ENCODE peak calls at places on chromosome 2, in four cellular contexts. I is uterus, L is caudate nucleus, N is coronary artery. D is an unnamed sample.

GRCh38 chr2:162333968-162334367 is 10.0 kb upstream of the GCA start:
- DNase-seq in I (no peak), L (no peak), N (no peak), D (no peak)

GRCh38 chr2:85308951-85309555 is 18.7 kb downstream of the TGOLN2 start:
- DNase-seq in I (peak), L (no peak), N (no peak), D (peak)

GRCh38 chr2:199814084-199814844 is 36.7 kb downstream of the FTCDNL1 start:
- DNase-seq in I (no peak), L (no peak), N (no peak), D (no peak)

GRCh38 chr2:210009896-210010295 is 7.5 kb downstream of the RPE start:
- DNase-seq in I (no peak), L (no peak), N (no peak), D (no peak)

GRCh38 chr2:105032476-105032875 is 5.4 kb upstream of the MRPS9 start:
- DNase-seq in I (no peak), L (no peak), N (no peak), D (no peak)

GRCh38 chr2:140359056-140359771 is 1579.0 kb upstream of the NXPH2 start:
- DNase-seq in I (no peak), L (no peak), N (no peak), D (no peak)

GRCh38 chr2:71238089-71238488 is 11.2 kb upstream of the PAIP2B start:
- DNase-seq in I (no peak), L (no peak), N (no peak), D (no peak)

GRCh38 chr2:135052997-135053474 is 944 bp downstream of the RAB3GAP1 start:
- DNase-seq in I (no peak), L (no peak), N (no peak), D (no peak)

GRCh38 chr2:57490746-57491145 is 555.9 kb upstream of the VRK2 start:
- DNase-seq in I (no peak), L (no peak), N (no peak), D (no peak)

GRCh38 chr2:145095641-145096435 is 575.9 kb upstream of the ZEB2 start:
- DNase-seq in I (no peak), L (no peak), N (no peak), D (no peak)

GRCh38 chr2:102065675-102066252 is 74.0 kb downstream of the IL1R2 start:
- DNase-seq in I (peak), L (no peak), N (no peak), D (no peak)

GRCh38 chr2:39469807-39470206 is 32.7 kb upstream of the MAP4K3 start:
- DNase-seq in I (no peak), L (no peak), N (no peak), D (no peak)

GRCh38 chr2:182043861-182044260 is 58.2 kb downstream of the PPP1R1C start:
- DNase-seq in I (no peak), L (no peak), N (no peak), D (no peak)

GRCh38 chr2:128291161-128291843 is 27.4 kb downstream of the HS6ST1 start:
- DNase-seq in I (no peak), L (no peak), N (no peak), D (no peak)

GRCh38 chr2:53460347-53460746 is 307.3 kb upstream of the CHAC2 start:
- DNase-seq in I (no peak), L (no peak), N (no peak), D (peak)

GRCh38 chr2:109638807-109639206 is 24.6 kb downstream of the SOWAHC start:
- DNase-seq in I (no peak), L (no peak), N (no peak), D (no peak)

GRCh38 chr2:57720728-57721627 is 325.6 kb upstream of the VRK2 start:
- DNase-seq in I (no peak), L (no peak), N (no peak), D (peak)

GRCh38 chr2:235934059-235934896 is 233.9 kb downstream of the GBX2 start:
- DNase-seq in I (no peak), L (no peak), N (peak), D (no peak)

GRCh38 chr2:150806336-150806735 is 318.9 kb upstream of the RND3 start:
- DNase-seq in I (no peak), L (no peak), N (no peak), D (no peak)

GRCh38 chr2:61017556-61018318 is at the start of the genes PEX13 and PUS10:
- DNase-seq in I (peak), L (peak), N (peak), D (peak)

GRCh38 chr2:30072250-30072842 is 74.5 kb upstream of the YPEL5 start:
- DNase-seq in I (peak), L (no peak), N (peak), D (peak)

GRCh38 chr2:199602271-199602895 is 144.6 kb upstream of the SATB2 start:
- DNase-seq in I (no peak), L (no peak), N (no peak), D (no peak)

GRCh38 chr2:159265171-159265576 is 21.3 kb downstream of the WDSUB1 start:
- DNase-seq in I (no peak), L (no peak), N (no peak), D (no peak)

GRCh38 chr2:30716117-30716900 is 90.9 kb downstream of the CAPN13 start:
- DNase-seq in I (no peak), L (no peak), N (peak), D (no peak)

GRCh38 chr2:212249451-212249850 is 289.2 kb downstream of the ERBB4 start:
- DNase-seq in I (no peak), L (no peak), N (no peak), D (no peak)

GRCh38 chr2:202002381-202002780 is 31.3 kb upstream of the FZD7 start:
- DNase-seq in I (no peak), L (no peak), N (no peak), D (no peak)

GRCh38 chr2:45031028-45031427 is 21.8 kb upstream of the SIX2 start:
- DNase-seq in I (no peak), L (no peak), N (no peak), D (no peak)

GRCh38 chr2:70258532-70258875 is 567 bp downstream of the PCYOX1 start:
- DNase-seq in I (peak), L (no peak), N (peak), D (no peak)

GRCh38 chr2:69993048-69993565 is 31.7 kb upstream of the ASPRV1 start:
- DNase-seq in I (no peak), L (no peak), N (peak), D (no peak)

GRCh38 chr2:178256382-178257053 is 62.2 kb downstream of the OSBPL6 start:
- DNase-seq in I (no peak), L (no peak), N (no peak), D (no peak)

GRCh38 chr2:156157670-156158069 is 174.9 kb downstream of the NR4A2 start:
- DNase-seq in I (no peak), L (no peak), N (no peak), D (no peak)

GRCh38 chr2:88933980-88934379 is 242.5 kb downstream of the RPIA start:
- DNase-seq in I (no peak), L (no peak), N (no peak), D (no peak)

GRCh38 chr2:229230215-229230614 is 40.9 kb downstream of the PID1 start:
- DNase-seq in I (no peak), L (no peak), N (no peak), D (no peak)

GRCh38 chr2:181185948-181186347 is 205.5 kb downstream of the UBE2E3 start:
- DNase-seq in I (no peak), L (no peak), N (no peak), D (no peak)

GRCh38 chr2:110114801-110115200 is 821 bp downstream of the MALL start:
- DNase-seq in I (no peak), L (no peak), N (no peak), D (no peak)

GRCh38 chr2:43220229-43220981 is 6.0 kb downstream of the ZFP36L2 start:
- DNase-seq in I (no peak), L (no peak), N (no peak), D (no peak)

GRCh38 chr2:46873632-46874068 is 42.0 kb downstream of the MCFD2 start:
- DNase-seq in I (peak), L (no peak), N (no peak), D (no peak)

GRCh38 chr2:216015722-216016464 is 2.5 kb upstream of the MREG start:
- DNase-seq in I (no peak), L (no peak), N (no peak), D (no peak)

GRCh38 chr2:168787782-168788376 is 14.6 kb upstream of the NOSTRIN start:
- DNase-seq in I (no peak), L (no peak), N (no peak), D (no peak)
- H3K27ac ChIP-seq in I (no peak), L (no peak), N (no peak), D (no peak)

DNA sequence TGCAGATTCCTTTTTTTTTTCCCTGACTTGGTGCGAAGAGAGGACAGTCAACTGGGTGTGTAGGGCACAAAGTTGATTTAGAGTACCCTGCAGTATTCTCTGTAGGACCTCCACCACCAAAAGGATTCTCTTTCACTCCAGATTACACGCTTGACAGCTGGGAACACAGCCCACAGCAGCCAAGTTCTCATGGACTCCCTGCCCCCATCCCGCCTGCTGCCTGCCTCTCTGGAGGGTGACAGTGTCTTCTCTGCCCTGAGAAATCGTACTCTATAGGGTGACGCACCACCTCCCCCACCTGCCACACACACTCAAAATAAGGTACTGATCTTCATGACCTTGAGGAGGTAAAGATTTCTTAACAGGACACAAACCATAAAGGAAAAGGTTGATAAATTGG is 26.6 kb upstream of the IHH start:
- DNase-seq in I (no peak), L (no peak), N (no peak), D (no peak)
- H3K27ac ChIP-seq in I (no peak), L (no peak), N (no peak), D (no peak)

DNA sequence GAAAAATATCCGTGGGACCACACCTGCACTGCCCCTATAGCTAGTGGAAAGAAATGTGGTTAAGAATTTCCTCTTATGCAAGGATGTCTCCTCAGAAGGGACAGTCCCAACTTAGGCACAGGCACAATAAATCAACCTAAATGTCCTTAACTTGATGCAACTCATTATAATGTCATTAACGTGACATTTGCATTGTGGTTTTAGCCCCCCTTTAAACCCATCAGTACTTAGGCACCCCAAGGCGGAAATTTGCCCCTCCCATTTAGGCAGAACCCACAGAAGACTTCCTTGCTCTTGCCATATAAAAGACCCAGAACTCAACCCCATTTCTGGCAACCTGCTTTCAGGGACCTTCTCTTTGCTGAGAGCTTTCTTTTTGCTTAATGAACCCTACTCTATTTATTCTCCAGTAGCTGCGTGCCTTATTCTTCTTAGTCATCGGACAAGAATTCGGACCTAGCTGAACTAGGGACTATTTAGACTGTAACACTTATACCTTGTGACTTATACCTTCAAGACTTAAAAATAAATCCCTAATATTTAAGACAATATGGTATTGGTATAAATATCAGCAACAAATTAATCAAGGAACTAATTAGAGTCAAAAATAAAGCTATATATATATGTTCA is 1281.6 kb upstream of the TMEFF2 start:
- DNase-seq in I (no peak), L (no peak), N (no peak), D (no peak)
- H3K27ac ChIP-seq in I (no peak), L (no peak), N (no peak), D (no peak)

DNA sequence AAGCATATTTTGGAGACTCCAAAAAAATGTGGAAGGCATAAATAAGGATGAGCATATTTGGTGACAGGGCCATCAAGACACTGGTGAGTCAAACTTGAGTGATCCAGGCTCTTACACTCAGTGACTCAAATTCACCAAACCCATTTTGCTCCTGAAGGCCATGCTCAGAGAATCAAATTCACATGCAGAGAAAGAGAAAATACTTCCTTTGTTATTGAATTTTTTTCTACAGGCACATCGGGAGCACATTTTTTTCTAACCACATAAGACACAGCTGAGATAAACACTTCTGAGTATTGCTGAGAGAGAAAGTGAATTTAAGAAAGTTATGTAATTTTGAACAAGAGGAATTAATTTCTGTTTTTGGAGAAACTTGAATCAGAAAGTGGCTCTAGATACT is 152.0 kb downstream of the KCNE4 start:
- DNase-seq in I (no peak), L (no peak), N (no peak), D (no peak)
- H3K27ac ChIP-seq in I (peak), L (no peak), N (no peak), D (no peak)

GRCh38 chr2:3662239-3662638 is 4.2 kb downstream of the ALLC start:
- DNase-seq in I (no peak), L (no peak), N (peak), D (no peak)
- H3K27ac ChIP-seq in I (no peak), L (no peak), N (no peak), D (no peak)

DNA sequence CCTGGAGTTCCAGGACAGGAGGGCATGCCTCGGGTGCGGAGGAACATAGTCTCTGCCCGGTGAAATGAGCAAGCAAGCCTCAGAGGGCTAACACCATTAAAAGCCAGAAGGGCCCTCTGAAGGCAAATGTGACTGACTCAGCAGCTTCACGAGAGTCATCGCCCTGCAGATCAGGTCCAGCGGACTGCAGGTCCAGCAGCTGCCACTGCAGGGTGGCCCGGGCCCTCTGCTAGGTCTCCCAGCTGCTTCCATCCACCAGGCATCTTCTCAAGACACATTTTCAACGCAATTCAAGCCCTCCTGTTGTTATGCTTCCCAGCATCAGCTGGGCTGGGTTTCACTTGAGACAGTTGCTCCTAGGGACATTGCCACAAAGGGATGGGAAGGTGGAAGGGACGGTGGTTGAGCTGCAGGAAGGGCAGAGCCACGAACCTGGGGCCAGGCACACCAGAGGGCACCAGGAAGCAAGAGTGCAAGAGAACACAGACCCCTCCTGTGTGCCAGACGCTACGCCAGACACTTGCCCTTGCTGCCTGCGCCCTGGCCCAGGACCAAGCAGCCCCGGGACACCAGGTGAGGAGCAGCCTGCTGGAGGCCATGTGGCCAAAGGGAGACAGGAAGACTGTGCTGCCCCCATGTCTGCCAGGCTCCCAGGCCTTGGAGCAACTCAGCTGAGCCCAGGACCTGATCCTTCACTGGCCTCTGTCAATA is 173.0 kb downstream of the HDAC4 start:
- DNase-seq in I (no peak), L (no peak), N (peak), D (no peak)
- H3K27ac ChIP-seq in I (peak), L (peak), N (peak), D (peak)

GRCh38 chr2:74201196-74201595 is 2.8 kb downstream of the MTHFD2 start:
- DNase-seq in I (peak), L (no peak), N (no peak), D (no peak)

GRCh38 chr2:74199871-74200305 is 1.5 kb downstream of the MTHFD2 start:
- DNase-seq in I (no peak), L (no peak), N (no peak), D (no peak)

GRCh38 chr2:74197983-74198460 is 393 bp upstream of the MTHFD2 start:
- DNase-seq in I (no peak), L (no peak), N (no peak), D (no peak)

GRCh38 chr2:74198461-74199274 is at the start of gene MTHFD2:
- DNase-seq in I (peak), L (no peak), N (peak), D (peak)

DNA sequence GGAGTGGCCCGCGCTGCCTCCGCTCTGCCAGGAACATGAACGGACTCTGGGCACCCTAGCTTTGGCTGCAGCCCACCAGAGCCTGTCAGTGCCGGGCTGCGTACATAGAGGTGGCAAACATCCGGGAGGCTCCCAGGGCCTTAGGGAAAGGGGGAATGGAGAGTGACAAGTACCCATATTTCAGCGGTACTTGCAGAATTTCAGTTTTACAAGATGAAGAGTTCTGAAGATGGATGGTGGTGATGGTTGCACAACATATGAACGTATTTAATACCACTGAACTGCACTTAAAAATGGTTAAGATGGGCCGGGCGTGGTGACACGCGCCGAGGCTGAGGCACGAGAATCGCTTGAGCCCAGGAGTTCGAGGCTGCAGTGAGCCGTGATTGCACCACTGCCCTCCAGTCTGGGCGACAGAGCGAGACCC is 873 bp downstream of the MTHFD2 start:
- DNase-seq in I (no peak), L (no peak), N (no peak), D (no peak)
- H3K27ac ChIP-seq in I (peak), L (no peak), N (peak), D (peak)

DNA sequence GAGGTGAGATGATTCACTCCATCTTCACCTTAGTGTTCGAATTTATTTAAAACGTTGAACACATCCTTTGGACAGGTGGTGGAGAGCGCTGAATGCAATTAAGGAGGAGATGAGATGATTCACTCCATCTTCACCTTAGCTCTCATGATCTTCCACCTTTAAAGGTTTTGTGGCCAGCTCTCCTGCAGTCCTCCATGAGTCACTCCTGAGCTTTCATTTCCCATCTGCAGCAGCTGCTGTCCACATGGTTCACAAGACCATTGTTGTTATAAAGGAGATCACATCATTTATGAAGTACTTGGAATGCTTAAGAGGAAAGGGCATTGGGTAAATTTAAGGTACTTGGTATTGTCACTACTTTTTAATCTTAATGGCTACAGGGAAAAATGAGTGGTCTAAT is 298.5 kb downstream of the PAX3 start:
- DNase-seq in I (no peak), L (no peak), N (no peak), D (no peak)
- H3K27ac ChIP-seq in I (no peak), L (no peak), N (no peak), D (no peak)

GRCh38 chr2:119207447-119207846 is 16.2 kb upstream of the STEAP3 start:
- DNase-seq in I (no peak), L (no peak), N (no peak), D (no peak)
- H3K27ac ChIP-seq in I (no peak), L (no peak), N (no peak), D (no peak)

DNA sequence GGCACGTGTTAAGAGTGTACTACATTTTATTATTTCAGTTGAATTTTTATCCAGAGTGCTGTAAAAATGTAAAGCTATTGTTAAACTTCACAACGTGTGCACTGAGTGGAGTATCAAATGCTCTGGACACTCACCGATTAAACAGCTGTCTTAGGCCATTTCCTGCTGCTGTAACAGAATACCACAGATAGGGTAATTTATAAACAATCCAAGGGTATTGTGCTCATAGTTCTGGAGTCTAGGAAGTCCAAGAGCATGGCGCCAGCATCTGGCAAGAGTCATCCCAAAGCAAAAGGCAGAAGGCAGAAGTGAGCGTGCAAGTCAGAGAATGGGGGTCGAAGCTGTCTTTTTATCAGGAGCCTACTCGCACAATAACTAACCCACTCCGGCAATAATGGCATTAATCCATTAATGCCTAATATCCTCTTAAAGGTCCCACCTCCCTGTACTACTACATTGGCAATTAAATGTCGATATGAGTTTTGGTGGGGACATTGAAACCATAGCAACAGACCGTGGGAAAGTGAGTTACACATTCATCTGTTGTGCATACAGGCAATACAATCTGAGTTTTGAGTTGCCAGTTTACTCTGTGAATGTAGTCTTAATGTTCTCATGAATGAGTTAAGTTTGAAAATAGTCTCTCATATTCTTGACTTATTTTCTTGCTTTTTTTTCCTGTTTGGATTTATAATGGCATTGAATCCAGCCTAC is 64.8 kb downstream of the ARMC9 start:
- DNase-seq in I (no peak), L (no peak), N (no peak), D (no peak)
- H3K27ac ChIP-seq in I (no peak), L (no peak), N (no peak), D (no peak)

D was measured in substantia nigra.